ENCODE peak calls at places on chromosomes 13 and 19, in four cellular contexts. One of them, this sample, is unnamed.

GRCh38 chr19:29543381-29543780 is 17.6 kb downstream of the VSTM2B start:
- DNase-seq in DMS53: no peak
- DNase-seq in stimulated activated CD4-positive, alpha-beta T cell treated with anti-CD3 and anti-CD28 coated beads, TNF-alpha, amount 100 ng/mL, for 48 hours: no peak
- DNase-seq in ELF-1: no peak
- DNase-seq in this sample: no peak

GRCh38 chr13:19794552-19795143 is 11.9 kb upstream of the PSPC1 start:
- DNase-seq in DMS53: peak
- DNase-seq in stimulated activated CD4-positive, alpha-beta T cell treated with anti-CD3 and anti-CD28 coated beads, TNF-alpha, amount 100 ng/mL, for 48 hours: no peak
- DNase-seq in ELF-1: peak
- DNase-seq in this sample: peak

GRCh38 chr19:2168619-2169424 is 5.1 kb downstream of the DOT1L start:
- DNase-seq in DMS53: peak
- DNase-seq in stimulated activated CD4-positive, alpha-beta T cell treated with anti-CD3 and anti-CD28 coated beads, TNF-alpha, amount 100 ng/mL, for 48 hours: peak
- DNase-seq in ELF-1: peak
- DNase-seq in this sample: peak

GRCh38 chr19:48970923-48971395 is 5.8 kb downstream of the FTL start:
- DNase-seq in DMS53: peak
- DNase-seq in stimulated activated CD4-positive, alpha-beta T cell treated with anti-CD3 and anti-CD28 coated beads, TNF-alpha, amount 100 ng/mL, for 48 hours: peak
- DNase-seq in ELF-1: peak
- DNase-seq in this sample: peak

GRCh38 chr19:50417138-50417849 is 1.4 kb upstream of the SPIB start:
- DNase-seq in DMS53: peak
- DNase-seq in stimulated activated CD4-positive, alpha-beta T cell treated with anti-CD3 and anti-CD28 coated beads, TNF-alpha, amount 100 ng/mL, for 48 hours: no peak
- DNase-seq in ELF-1: no peak
- DNase-seq in this sample: peak

GRCh38 chr19:40442328-40443130 is 1.6 kb downstream of the SERTAD3 start:
- DNase-seq in DMS53: no peak
- DNase-seq in stimulated activated CD4-positive, alpha-beta T cell treated with anti-CD3 and anti-CD28 coated beads, TNF-alpha, amount 100 ng/mL, for 48 hours: no peak
- DNase-seq in ELF-1: no peak
- DNase-seq in this sample: no peak

GRCh38 chr19:8021374-8021773 is 15.9 kb upstream of the ELAVL1 start:
- DNase-seq in DMS53: peak
- DNase-seq in stimulated activated CD4-positive, alpha-beta T cell treated with anti-CD3 and anti-CD28 coated beads, TNF-alpha, amount 100 ng/mL, for 48 hours: no peak
- DNase-seq in ELF-1: no peak
- DNase-seq in this sample: no peak

GRCh38 chr13:75223981-75224742 is 257.8 kb downstream of the TBC1D4 start:
- DNase-seq in DMS53: no peak
- DNase-seq in stimulated activated CD4-positive, alpha-beta T cell treated with anti-CD3 and anti-CD28 coated beads, TNF-alpha, amount 100 ng/mL, for 48 hours: no peak
- DNase-seq in ELF-1: no peak
- DNase-seq in this sample: no peak

GRCh38 chr13:97266328-97266727 is 44.2 kb downstream of the MBNL2 start:
- DNase-seq in DMS53: no peak
- DNase-seq in stimulated activated CD4-positive, alpha-beta T cell treated with anti-CD3 and anti-CD28 coated beads, TNF-alpha, amount 100 ng/mL, for 48 hours: no peak
- DNase-seq in ELF-1: no peak
- DNase-seq in this sample: no peak

GRCh38 chr19:32831611-32832010 is 38.0 kb downstream of the SLC7A9 start:
- DNase-seq in DMS53: no peak
- DNase-seq in stimulated activated CD4-positive, alpha-beta T cell treated with anti-CD3 and anti-CD28 coated beads, TNF-alpha, amount 100 ng/mL, for 48 hours: no peak
- DNase-seq in ELF-1: no peak
- DNase-seq in this sample: no peak

GRCh38 chr13:102900193-102900608 is 54.4 kb downstream of the ERCC5 start:
- DNase-seq in DMS53: peak
- DNase-seq in stimulated activated CD4-positive, alpha-beta T cell treated with anti-CD3 and anti-CD28 coated beads, TNF-alpha, amount 100 ng/mL, for 48 hours: no peak
- DNase-seq in ELF-1: no peak
- DNase-seq in this sample: peak